ENCODE peak calls at places on chromosomes 11 and 22, in five cellular contexts. E is type B pancreatic cell, T is A549, J is neural crest cell, W is A673. C is an unnamed sample.

GRCh38 chr22:19983701-19984100 is 32.9 kb downstream of the ARVCF start:
- DNase-seq in W (no peak), T (no peak), E (no peak), J (no peak), C (no peak)

GRCh38 chr11:134402910-134403309 is 9.1 kb downstream of the B3GAT1 start:
- DNase-seq in W (no peak), T (no peak), E (no peak), J (no peak), C (no peak)

GRCh38 chr22:25383278-25383820 is 163.9 kb downstream of the CRYBB2 start:
- DNase-seq in E (no peak), W (no peak), T (no peak), J (no peak), C (peak)

GRCh38 chr11:85682330-85683305 is 3.4 kb downstream of the CCDC89 start:
- DNase-seq in T (peak), W (peak), E (no peak), J (no peak), C (no peak)

GRCh38 chr11:102244681-102245409 is 72.4 kb upstream of the BIRC3 start:
- DNase-seq in E (no peak), J (no peak), W (no peak), T (peak), C (no peak)

GRCh38 chr11:128905345-128906184 is 14.4 kb downstream of the KCNJ5 start:
- DNase-seq in W (peak), J (no peak), E (no peak), T (peak), C (no peak)

GRCh38 chr11:113725411-113725810 is 19.3 kb upstream of the TMPRSS5 start:
- DNase-seq in J (no peak), T (no peak), E (no peak), W (no peak), C (no peak)

GRCh38 chr11:36398261-36398953 is 102.3 kb downstream of the PRR5L start:
- DNase-seq in T (no peak), E (no peak), J (no peak), W (no peak), C (no peak)

GRCh38 chr11:120211522-120212258 is 858 bp downstream of the OAF start:
- DNase-seq in J (no peak), W (no peak), E (no peak), T (no peak), C (no peak)

GRCh38 chr11:13210424-13210823 is 67.2 kb upstream of the BMAL1 start:
- DNase-seq in T (peak), W (peak), J (peak), E (no peak), C (peak)

GRCh38 chr11:128365044-128365443 is 222.3 kb downstream of the ETS1 start:
- DNase-seq in W (peak), J (no peak), T (no peak), E (no peak), C (no peak)

GRCh38 chr11:120167659-120168058 is 29.7 kb upstream of the TRIM29 start:
- DNase-seq in E (no peak), T (no peak), W (no peak), J (no peak), C (no peak)

GRCh38 chr11:14500181-14500651 is 605 bp upstream of the COPB1 start:
- DNase-seq in E (no peak), J (no peak), T (peak), W (peak), C (no peak)

GRCh38 chr11:45087301-45087700 is 59.1 kb upstream of the PRDM11 start:
- DNase-seq in E (no peak), T (no peak), W (no peak), J (no peak), C (peak)

GRCh38 chr11:116613201-116613910 is 159.4 kb downstream of the BUD13 start:
- DNase-seq in J (no peak), W (no peak), T (no peak), E (peak), C (no peak)
- TF ChIP-seq CTCF in J (no peak), W (no peak), T (no peak), E (no peak), C (no peak)

DNA sequence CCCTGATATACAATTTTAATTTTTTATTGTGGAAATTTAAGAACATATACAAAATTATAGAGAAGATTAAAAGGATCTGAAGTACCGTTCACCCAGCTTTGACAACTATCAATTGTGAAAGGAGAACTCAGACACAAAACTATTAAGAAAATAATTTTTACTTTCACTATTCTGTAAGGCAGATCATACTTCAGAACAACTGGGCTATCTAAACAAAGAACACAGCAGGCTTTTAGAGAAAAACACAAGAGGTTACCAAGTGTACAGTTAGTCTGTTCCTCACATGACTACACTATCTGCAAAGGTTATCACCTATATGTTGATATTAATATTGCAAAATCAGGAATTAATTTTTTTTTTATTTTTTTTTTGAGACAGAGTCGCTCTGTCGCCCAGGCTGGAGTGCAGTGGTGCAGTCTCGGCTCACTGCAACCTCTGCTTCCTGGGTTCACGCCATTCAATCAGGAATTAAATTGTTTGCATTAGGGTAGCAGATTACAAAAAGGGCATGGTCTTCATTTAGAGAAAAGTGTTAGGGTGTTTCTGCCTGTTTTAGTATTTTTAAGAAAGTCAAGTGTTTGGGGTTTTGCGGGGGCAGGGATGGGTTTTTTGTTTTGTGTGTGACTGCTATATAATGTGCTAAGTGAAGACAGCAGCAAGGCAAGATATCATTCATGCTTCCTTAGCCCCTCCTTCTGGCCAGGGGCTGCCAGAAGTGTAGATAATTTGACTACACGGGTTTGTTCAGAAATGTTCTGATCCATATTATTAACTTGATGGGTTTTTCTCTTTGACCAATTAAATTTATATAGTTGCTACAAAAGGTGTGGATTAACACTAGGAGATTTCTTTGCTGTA is 27.6 kb upstream of the SIK2 start:
- DNase-seq in W (no peak), T (no peak), E (no peak), J (no peak), C (no peak)
- TF ChIP-seq CTCF in W (peak), T (no peak), E (no peak), J (no peak), C (no peak)

DNA sequence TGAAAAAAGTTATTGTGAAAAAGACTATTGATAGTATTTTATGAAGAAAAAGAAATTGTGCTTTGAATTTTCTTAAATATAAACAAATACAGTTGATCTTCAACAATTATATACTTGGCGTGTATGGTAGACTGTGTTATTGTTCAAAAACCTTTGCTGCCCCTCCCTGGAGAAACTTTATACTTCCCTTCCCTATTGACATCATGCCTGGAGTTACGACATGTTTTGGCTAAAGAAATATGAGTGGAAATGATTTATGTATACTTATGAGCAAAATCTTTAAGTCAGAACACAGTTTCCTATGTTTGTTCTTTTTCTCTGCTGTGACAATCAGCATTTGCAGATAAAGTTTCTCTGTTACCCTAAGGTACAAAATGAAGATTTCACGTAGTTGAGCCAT is 243.8 kb downstream of the TMEM135 start:
- DNase-seq in W (peak), J (no peak), T (no peak), E (no peak), C (no peak)
- TF ChIP-seq CTCF in W (peak), J (no peak), T (peak), E (no peak), C (no peak)

GRCh38 chr11:62373464-62374110 is 36.3 kb downstream of the ASRGL1 start:
- DNase-seq in E (no peak), W (no peak), J (no peak), T (no peak), C (no peak)

GRCh38 chr11:62374801-62375200 is 37.6 kb downstream of the ASRGL1 start:
- DNase-seq in J (no peak), T (no peak), E (no peak), W (no peak), C (no peak)

GRCh38 chr11:62372871-62373270 is 35.6 kb downstream of the ASRGL1 start:
- DNase-seq in T (no peak), E (no peak), W (no peak), J (no peak), C (no peak)

DNA sequence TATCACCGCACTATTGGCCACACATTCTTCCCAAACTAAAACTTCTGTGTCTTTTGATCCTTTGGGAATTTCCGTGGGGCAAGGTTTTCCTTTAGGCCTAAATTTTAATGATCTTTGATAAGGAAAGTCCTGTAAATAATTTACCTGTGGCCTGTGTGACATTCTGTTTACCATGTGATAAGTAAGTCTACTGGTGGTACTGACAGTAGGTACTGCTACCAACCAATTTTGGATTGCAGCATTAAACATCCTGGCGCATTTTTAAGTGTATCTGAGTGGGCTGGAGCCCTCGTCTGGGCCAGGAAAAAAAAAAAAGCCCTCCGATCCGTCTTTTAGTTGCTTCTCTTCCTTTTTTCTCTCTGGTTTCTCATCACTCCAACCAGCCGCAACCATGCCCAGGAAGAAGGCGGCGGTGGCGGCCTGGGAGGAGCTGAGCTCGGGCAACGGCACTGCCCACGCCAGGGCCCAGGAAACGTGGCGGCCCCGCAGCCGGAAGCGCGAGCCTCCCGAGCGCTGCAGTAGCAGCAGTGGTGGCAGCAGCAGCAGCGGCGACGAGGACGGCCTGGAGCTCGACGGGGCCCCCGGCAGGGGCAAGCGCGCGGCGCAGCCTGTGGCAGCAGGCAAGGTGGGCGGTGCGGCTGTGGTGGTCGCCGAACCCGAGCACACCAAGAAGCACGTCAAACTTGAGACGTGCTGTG is 33.6 kb downstream of the ASRGL1 start:
- DNase-seq in T (no peak), J (no peak), E (no peak), W (no peak), C (no peak)
- TF ChIP-seq CTCF in T (no peak), J (no peak), E (no peak), W (no peak), C (no peak)

GRCh38 chr11:116512841-116513240 is 259.9 kb downstream of the BUD13 start:
- DNase-seq in W (no peak), J (no peak), E (peak), T (no peak), C (no peak)
- TF ChIP-seq CTCF in W (no peak), J (no peak), E (no peak), T (no peak), C (no peak)

GRCh38 chr11:9663699-9664275 is at the start of gene SWAP70:
- DNase-seq in J (peak), T (peak), E (peak), W (peak), C (peak)
- TF ChIP-seq CTCF in J (peak), T (no peak), E (peak), W (no peak), C (no peak)